ENCODE peak calls at places on chromosomes 2 and 18, in eight cellular contexts. J, U, M, D, O, T, S and K are unnamed samples.

GRCh38 chr2:109378682-109379081 is 235.1 kb downstream of the SEPTIN10 start:
- DNase-seq in J (peak), U (no peak), M (no peak), D (no peak), O (peak), T (no peak), S (no peak), K (no peak)

GRCh38 chr2:128833628-128834027 is 515.0 kb upstream of the HS6ST1 start:
- DNase-seq in J (no peak), U (no peak), M (no peak), D (no peak), O (no peak), T (no peak), S (no peak), K (no peak)

GRCh38 chr18:9092665-9093064 is 9.8 kb upstream of the NDUFV2 start:
- DNase-seq in J (no peak), U (no peak), M (no peak), D (no peak), O (no peak), T (no peak), S (no peak), K (no peak)

GRCh38 chr2:204982303-204982702 is 437.0 kb downstream of the PARD3B start:
- DNase-seq in J (no peak), U (no peak), M (no peak), D (peak), O (peak), T (no peak), S (no peak), K (no peak)

GRCh38 chr18:65221736-65222135 is 529.1 kb upstream of the CDH7 start:
- DNase-seq in J (no peak), U (no peak), M (no peak), D (no peak), O (no peak), T (no peak), S (no peak), K (no peak)

GRCh38 chr2:84741182-84741822 is 139.6 kb downstream of the TRABD2A start:
- DNase-seq in J (peak), U (peak), M (peak), D (peak), O (peak), T (peak), S (peak), K (peak)

GRCh38 chr2:47869859-47870258 is 36.4 kb downstream of the FBXO11 start:
- DNase-seq in J (no peak), U (no peak), M (no peak), D (peak), O (peak), T (no peak), S (no peak), K (no peak)

GRCh38 chr2:9333591-9334171 is 89.6 kb downstream of the ITGB1BP1 start:
- DNase-seq in J (no peak), U (no peak), M (no peak), D (peak), O (peak), T (no peak), S (peak), K (peak)

GRCh38 chr2:19623488-19623887 is 265.1 kb upstream of the OSR1 start:
- DNase-seq in J (no peak), U (no peak), M (no peak), D (peak), O (peak), T (no peak), S (peak), K (no peak)

GRCh38 chr2:19933351-19933981 is 31.7 kb upstream of the TTC32 start:
- DNase-seq in J (no peak), U (no peak), M (no peak), D (peak), O (peak), T (no peak), S (peak), K (no peak)